ENCODE peak calls at places on chromosomes 12 and 14, in ten cellular contexts. One of them, this sample, is unnamed.

GRCh38 chr12:49369723-49370145 is 2.5 kb downstream of the SPATS2 start:
- DNase-seq in ovary: peak; percentile 46
- DNase-seq in testis: peak; percentile 39
- DNase-seq in heart right ventricle: no peak
- DNase-seq in GM06990: no peak
- DNase-seq in CD8-positive, alpha-beta T cell: no peak
- DNase-seq in psoas muscle: peak; percentile 67
- DNase-seq in AG04450: no peak
- DNase-seq in endothelial cell of umbilical vein: peak; percentile 58
- DNase-seq in astrocyte: peak; percentile 25
- DNase-seq in this sample: peak; percentile 40

GRCh38 chr12:68792952-68793351 is 15.0 kb upstream of the MDM2 start:
- DNase-seq in ovary: no peak
- DNase-seq in psoas muscle: no peak
- DNase-seq in AG04450: no peak
- DNase-seq in endothelial cell of umbilical vein: peak; percentile 88
- DNase-seq in astrocyte: no peak
- DNase-seq in CD8-positive, alpha-beta T cell: no peak
- DNase-seq in GM06990: peak; percentile 13
- DNase-seq in testis: no peak
- DNase-seq in heart right ventricle: no peak
- DNase-seq in this sample: peak; percentile 76

GRCh38 chr12:10957741-10958140 is 18.7 kb upstream of the TAS2R14 start:
- DNase-seq in GM06990: no peak
- DNase-seq in testis: no peak
- DNase-seq in CD8-positive, alpha-beta T cell: no peak
- DNase-seq in AG04450: no peak
- DNase-seq in endothelial cell of umbilical vein: no peak
- DNase-seq in ovary: no peak
- DNase-seq in psoas muscle: no peak
- DNase-seq in heart right ventricle: no peak
- DNase-seq in astrocyte: peak; percentile 70
- DNase-seq in this sample: no peak

GRCh38 chr14:59190372-59190771 is 1.9 kb downstream of the DAAM1 start:
- DNase-seq in GM06990: no peak
- DNase-seq in heart right ventricle: no peak
- DNase-seq in CD8-positive, alpha-beta T cell: no peak
- DNase-seq in astrocyte: no peak
- DNase-seq in testis: peak; percentile 48
- DNase-seq in AG04450: no peak
- DNase-seq in endothelial cell of umbilical vein: no peak
- DNase-seq in psoas muscle: no peak
- DNase-seq in ovary: no peak
- DNase-seq in this sample: no peak

GRCh38 chr14:72332054-72332453 is 399.8 kb downstream of the RGS6 start:
- DNase-seq in astrocyte: no peak
- DNase-seq in AG04450: no peak
- DNase-seq in endothelial cell of umbilical vein: no peak
- DNase-seq in ovary: peak; percentile 90
- DNase-seq in GM06990: no peak
- DNase-seq in psoas muscle: peak; percentile 64
- DNase-seq in CD8-positive, alpha-beta T cell: no peak
- DNase-seq in heart right ventricle: no peak
- DNase-seq in testis: peak; percentile 73
- DNase-seq in this sample: no peak

GRCh38 chr12:95648990-95649791 is 97.9 kb upstream of the USP44 start:
- DNase-seq in GM06990: no peak
- DNase-seq in AG04450: no peak
- DNase-seq in ovary: no peak
- DNase-seq in heart right ventricle: no peak
- DNase-seq in testis: no peak
- DNase-seq in psoas muscle: no peak
- DNase-seq in CD8-positive, alpha-beta T cell: no peak
- DNase-seq in endothelial cell of umbilical vein: peak; percentile 73
- DNase-seq in astrocyte: peak; percentile 31
- DNase-seq in this sample: peak; percentile 91

GRCh38 chr12:132450391-132451171 is 39.4 kb upstream of the FBRSL1 start:
- DNase-seq in psoas muscle: no peak
- DNase-seq in heart right ventricle: no peak
- DNase-seq in astrocyte: no peak
- DNase-seq in GM06990: no peak
- DNase-seq in ovary: no peak
- DNase-seq in CD8-positive, alpha-beta T cell: no peak
- DNase-seq in endothelial cell of umbilical vein: no peak
- DNase-seq in testis: no peak
- DNase-seq in AG04450: no peak
- DNase-seq in this sample: no peak

GRCh38 chr14:71242237-71242748 is 335.0 kb downstream of the PCNX1 start:
- DNase-seq in testis: no peak
- DNase-seq in GM06990: no peak
- DNase-seq in AG04450: no peak
- DNase-seq in endothelial cell of umbilical vein: peak; percentile 77
- DNase-seq in heart right ventricle: no peak
- DNase-seq in astrocyte: peak; percentile 80
- DNase-seq in ovary: no peak
- DNase-seq in psoas muscle: no peak
- DNase-seq in CD8-positive, alpha-beta T cell: no peak
- DNase-seq in this sample: no peak

GRCh38 chr14:55188686-55189295 is 2.6 kb downstream of the DLGAP5 start:
- DNase-seq in astrocyte: peak; percentile 33
- DNase-seq in testis: no peak
- DNase-seq in CD8-positive, alpha-beta T cell: no peak
- DNase-seq in endothelial cell of umbilical vein: peak; percentile 56
- DNase-seq in heart right ventricle: no peak
- DNase-seq in GM06990: no peak
- DNase-seq in AG04450: no peak
- DNase-seq in ovary: no peak
- DNase-seq in psoas muscle: no peak
- DNase-seq in this sample: no peak

GRCh38 chr14:105313381-105314286 is 914 bp upstream of the PACS2 start:
- DNase-seq in endothelial cell of umbilical vein: peak; percentile 8
- DNase-seq in psoas muscle: peak; percentile 73
- DNase-seq in GM06990: no peak
- DNase-seq in astrocyte: no peak
- DNase-seq in testis: no peak
- DNase-seq in heart right ventricle: no peak
- DNase-seq in CD8-positive, alpha-beta T cell: peak; percentile 68
- DNase-seq in ovary: peak; percentile 71
- DNase-seq in AG04450: no peak
- DNase-seq in this sample: no peak

GRCh38 chr14:51295666-51296263 is 55.7 kb downstream of the TMX1 start:
- DNase-seq in astrocyte: peak; percentile 14
- DNase-seq in endothelial cell of umbilical vein: no peak
- DNase-seq in AG04450: no peak
- DNase-seq in GM06990: no peak
- DNase-seq in heart right ventricle: no peak
- DNase-seq in psoas muscle: no peak
- DNase-seq in testis: no peak
- DNase-seq in ovary: no peak
- DNase-seq in CD8-positive, alpha-beta T cell: no peak
- DNase-seq in this sample: peak; percentile 74

GRCh38 chr12:48934312-48934706 is 9.0 kb upstream of the FKBP11 start:
- DNase-seq in CD8-positive, alpha-beta T cell: no peak
- DNase-seq in heart right ventricle: no peak
- DNase-seq in psoas muscle: no peak
- DNase-seq in GM06990: no peak
- DNase-seq in astrocyte: no peak
- DNase-seq in AG04450: no peak
- DNase-seq in ovary: no peak
- DNase-seq in testis: no peak
- DNase-seq in endothelial cell of umbilical vein: no peak
- DNase-seq in this sample: no peak

GRCh38 chr12:117853600-117853999 is 115.2 kb downstream of the KSR2 start:
- DNase-seq in psoas muscle: no peak
- DNase-seq in endothelial cell of umbilical vein: no peak
- DNase-seq in ovary: no peak
- DNase-seq in CD8-positive, alpha-beta T cell: no peak
- DNase-seq in testis: no peak
- DNase-seq in GM06990: no peak
- DNase-seq in astrocyte: no peak
- DNase-seq in AG04450: no peak
- DNase-seq in heart right ventricle: no peak
- DNase-seq in this sample: peak; percentile 74

GRCh38 chr12:39619660-39620433 is at the start of gene ABCD2:
- DNase-seq in astrocyte: peak; percentile 83
- DNase-seq in GM06990: peak; percentile 76
- DNase-seq in endothelial cell of umbilical vein: peak; percentile 76
- DNase-seq in CD8-positive, alpha-beta T cell: peak; percentile 79
- DNase-seq in psoas muscle: peak; percentile 73
- DNase-seq in testis: peak; percentile 73
- DNase-seq in ovary: peak; percentile 65
- DNase-seq in AG04450: peak; percentile 16
- DNase-seq in heart right ventricle: peak; percentile 66
- DNase-seq in this sample: peak; percentile 68

GRCh38 chr12:132660047-132660446 is 27.1 kb downstream of the POLE start:
- DNase-seq in CD8-positive, alpha-beta T cell: no peak
- DNase-seq in testis: no peak
- DNase-seq in endothelial cell of umbilical vein: peak; percentile 11
- DNase-seq in heart right ventricle: no peak
- DNase-seq in astrocyte: no peak
- DNase-seq in GM06990: no peak
- DNase-seq in psoas muscle: no peak
- DNase-seq in ovary: no peak
- DNase-seq in AG04450: no peak
- DNase-seq in this sample: no peak

GRCh38 chr12:49910331-49911212 is 6.9 kb upstream of the FAIM2 start:
- DNase-seq in AG04450: no peak
- DNase-seq in astrocyte: no peak
- DNase-seq in heart right ventricle: no peak
- DNase-seq in testis: no peak
- DNase-seq in CD8-positive, alpha-beta T cell: no peak
- DNase-seq in psoas muscle: peak; percentile 38
- DNase-seq in GM06990: no peak
- DNase-seq in endothelial cell of umbilical vein: no peak
- DNase-seq in ovary: peak; percentile 25
- DNase-seq in this sample: no peak

GRCh38 chr12:96466939-96467751 is 22.2 kb upstream of the CFAP54 start:
- DNase-seq in psoas muscle: no peak
- DNase-seq in GM06990: no peak
- DNase-seq in AG04450: no peak
- DNase-seq in CD8-positive, alpha-beta T cell: no peak
- DNase-seq in endothelial cell of umbilical vein: peak; percentile 64
- DNase-seq in heart right ventricle: no peak
- DNase-seq in ovary: no peak
- DNase-seq in testis: no peak
- DNase-seq in astrocyte: peak; percentile 55
- DNase-seq in this sample: peak; percentile 77

DNA sequence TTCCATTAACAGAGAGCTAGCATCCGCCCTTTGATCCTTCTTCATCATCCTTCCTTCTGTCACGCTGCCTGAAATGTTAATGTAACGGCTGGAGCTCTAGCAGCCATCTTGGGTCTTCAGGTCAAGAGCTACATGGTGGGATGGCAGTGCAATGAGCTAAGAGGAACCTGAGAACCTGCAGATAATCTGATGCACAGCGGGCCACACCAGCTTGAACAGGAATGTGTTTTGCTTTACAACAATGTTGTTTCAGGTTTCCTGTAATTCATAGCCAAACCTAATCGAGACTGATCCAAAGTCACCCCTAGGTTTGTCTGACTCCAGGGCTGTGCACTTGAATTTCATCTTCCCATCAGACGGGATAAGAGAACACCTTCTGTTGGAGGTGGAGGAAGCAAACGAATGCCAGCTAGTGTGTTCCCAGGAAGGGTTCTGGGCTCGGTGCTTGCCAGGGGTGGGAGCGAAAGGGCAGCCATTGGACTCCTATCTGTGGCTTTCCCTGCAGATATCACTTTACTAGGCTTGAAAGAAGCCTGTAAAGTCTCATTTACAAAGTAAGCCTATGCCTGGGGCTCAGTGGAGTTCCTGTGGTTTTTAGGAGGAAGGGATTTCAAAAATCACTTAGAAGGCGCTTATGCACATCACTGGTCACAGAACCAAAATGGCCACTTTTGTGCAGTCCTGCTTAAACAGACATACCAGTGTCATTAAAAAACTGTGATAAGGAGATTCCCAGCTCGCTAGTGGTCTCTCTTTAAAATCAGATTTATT is 22.9 kb downstream of the CLMN start:
- DNase-seq in endothelial cell of umbilical vein: no peak
- DNase-seq in ovary: no peak
- DNase-seq in psoas muscle: no peak
- DNase-seq in CD8-positive, alpha-beta T cell: no peak
- DNase-seq in GM06990: no peak
- DNase-seq in AG04450: no peak
- DNase-seq in heart right ventricle: no peak
- DNase-seq in astrocyte: no peak
- DNase-seq in testis: no peak
- DNase-seq in this sample: no peak
- H3K4me3 ChIP-seq in endothelial cell of umbilical vein: no peak overlapping the region
- H3K4me3 ChIP-seq in ovary: no peak overlapping the region
- H3K4me3 ChIP-seq in psoas muscle: no peak overlapping the region
- H3K4me3 ChIP-seq in CD8-positive, alpha-beta T cell: no peak overlapping the region
- H3K4me3 ChIP-seq in GM06990: no peak overlapping the region
- H3K4me3 ChIP-seq in AG04450: no peak overlapping the region
- H3K4me3 ChIP-seq in heart right ventricle: no peak overlapping the region
- H3K4me3 ChIP-seq in astrocyte: no peak overlapping the region
- H3K4me3 ChIP-seq in testis: no peak overlapping the region
- H3K4me3 ChIP-seq in this sample: no peak overlapping the region

GRCh38 chr12:6367065-6367968 is 8.0 kb downstream of the SCNN1A start:
- DNase-seq in ovary: no peak
- DNase-seq in psoas muscle: no peak
- DNase-seq in CD8-positive, alpha-beta T cell: peak; percentile 73
- DNase-seq in GM06990: no peak
- DNase-seq in astrocyte: no peak
- DNase-seq in AG04450: no peak
- DNase-seq in heart right ventricle: no peak
- DNase-seq in endothelial cell of umbilical vein: peak; percentile 67
- DNase-seq in testis: no peak
- DNase-seq in this sample: no peak
- TF ChIP-seq CTCF in ovary: no peak
- TF ChIP-seq CTCF in psoas muscle: peak; percentile 15
- TF ChIP-seq CTCF in CD8-positive, alpha-beta T cell: no peak
- TF ChIP-seq CTCF in GM06990: peak; percentile 40
- TF ChIP-seq CTCF in astrocyte: peak; percentile 30
- TF ChIP-seq CTCF in AG04450: peak; percentile 35
- TF ChIP-seq CTCF in heart right ventricle: no peak
- TF ChIP-seq CTCF in endothelial cell of umbilical vein: no peak
- TF ChIP-seq CTCF in testis: no peak
- TF ChIP-seq CTCF in this sample: peak; percentile 26

GRCh38 chr12:105329926-105330282 is 587 bp upstream of the C12orf75 start:
- DNase-seq in astrocyte: no peak
- DNase-seq in AG04450: no peak
- DNase-seq in testis: no peak
- DNase-seq in ovary: no peak
- DNase-seq in endothelial cell of umbilical vein: no peak
- DNase-seq in GM06990: no peak
- DNase-seq in heart right ventricle: no peak
- DNase-seq in psoas muscle: no peak
- DNase-seq in CD8-positive, alpha-beta T cell: no peak
- DNase-seq in this sample: no peak
- H3K27me3 ChIP-seq in astrocyte: no peaks in the 10 kb centered on the region
- H3K27me3 ChIP-seq in AG04450: no peaks in the 10 kb centered on the region
- H3K27me3 ChIP-seq in testis: no peaks in the 10 kb centered on the region
- H3K27me3 ChIP-seq in ovary: no peaks in the 10 kb centered on the region
- H3K27me3 ChIP-seq in endothelial cell of umbilical vein: no peaks in the 10 kb centered on the region
- H3K27me3 ChIP-seq in GM06990: no peaks in the 10 kb centered on the region
- H3K27me3 ChIP-seq in heart right ventricle: peaks cover 5% of the 10 kb centered on the region
- H3K27me3 ChIP-seq in psoas muscle: no peaks in the 10 kb centered on the region
- H3K27me3 ChIP-seq in CD8-positive, alpha-beta T cell: no peaks in the 10 kb centered on the region
- H3K27me3 ChIP-seq in this sample: no peaks in the 10 kb centered on the region

GRCh38 chr14:63624701-63625100 is 17.0 kb downstream of the WDR89 start:
- DNase-seq in AG04450: no peak
- DNase-seq in ovary: no peak
- DNase-seq in psoas muscle: no peak
- DNase-seq in testis: no peak
- DNase-seq in astrocyte: no peak
- DNase-seq in endothelial cell of umbilical vein: no peak
- DNase-seq in GM06990: no peak
- DNase-seq in heart right ventricle: no peak
- DNase-seq in CD8-positive, alpha-beta T cell: no peak
- DNase-seq in this sample: no peak

GRCh38 chr14:63624203-63624602 is 17.5 kb downstream of the WDR89 start:
- DNase-seq in testis: no peak
- DNase-seq in astrocyte: no peak
- DNase-seq in CD8-positive, alpha-beta T cell: no peak
- DNase-seq in GM06990: no peak
- DNase-seq in heart right ventricle: no peak
- DNase-seq in AG04450: no peak
- DNase-seq in endothelial cell of umbilical vein: no peak
- DNase-seq in psoas muscle: no peak
- DNase-seq in ovary: no peak
- DNase-seq in this sample: no peak
- H3K4me3 ChIP-seq in testis: no peak overlapping the region
- H3K4me3 ChIP-seq in astrocyte: no peak overlapping the region
- H3K4me3 ChIP-seq in CD8-positive, alpha-beta T cell: no peak overlapping the region
- H3K4me3 ChIP-seq in GM06990: no peak overlapping the region
- H3K4me3 ChIP-seq in heart right ventricle: no peak overlapping the region
- H3K4me3 ChIP-seq in AG04450: no peak overlapping the region
- H3K4me3 ChIP-seq in endothelial cell of umbilical vein: no peak overlapping the region
- H3K4me3 ChIP-seq in psoas muscle: no peak overlapping the region
- H3K4me3 ChIP-seq in ovary: no peak overlapping the region
- H3K4me3 ChIP-seq in this sample: no peak overlapping the region

This sample was measured in bronchial epithelial cell.